ENCODE peak calls at places on chromosomes 12 and 14, in seven cellular contexts. P is CD8-positive, alpha-beta T cell; H is neuronal stem cell; R is tibial artery; U is heart left ventricle; E is adrenal gland; X is IMR-90. F is an unnamed sample.

GRCh38 chr14:87231336-87232026 is 761.5 kb downstream of the GALC start:
- DNase-seq in H (no peak), U (no peak), P (no peak), R (no peak), E (no peak), X (no peak), F (no peak)

GRCh38 chr14:85310491-85311272 is 219.3 kb upstream of the FLRT2 start:
- DNase-seq in H (no peak), E (no peak), U (no peak), P (no peak), R (no peak), X (no peak), F (no peak)

GRCh38 chr14:100738704-100739131 is 12.0 kb downstream of the DLK1 start:
- DNase-seq in X (no peak), P (no peak), E (no peak), R (peak; percentile 55), H (no peak), U (peak; percentile 23), F (no peak)

GRCh38 chr12:4441355-4442330 is 4.0 kb downstream of the FGF6 start:
- DNase-seq in E (no peak), P (no peak), R (no peak), X (no peak), H (no peak), U (no peak), F (no peak)

GRCh38 chr14:68219407-68219806 is 399.8 kb downstream of the RAD51B start:
- DNase-seq in H (no peak), R (no peak), E (no peak), X (no peak), P (no peak), U (no peak), F (no peak)

GRCh38 chr12:10557329-10557728 is 51.6 kb downstream of the EIF2S3B start:
- DNase-seq in H (no peak), E (no peak), R (no peak), P (no peak), U (no peak), X (no peak), F (no peak)

GRCh38 chr14:52730708-52731111 is 744 bp downstream of the STYX start:
- DNase-seq in R (no peak), X (no peak), U (no peak), P (no peak), H (no peak), E (no peak), F (no peak)

GRCh38 chr14:61598980-61599379 is 96.3 kb upstream of the HIF1A start:
- DNase-seq in P (no peak), H (no peak), E (no peak), X (no peak), R (no peak), U (no peak), F (no peak)

GRCh38 chr14:105155681-105156413 is 12.7 kb downstream of the JAG2 start:
- DNase-seq in E (no peak), U (peak; percentile 20), R (no peak), P (no peak), X (no peak), H (no peak), F (no peak)

GRCh38 chr12:77045183-77045582 is 20.2 kb downstream of the E2F7 start:
- DNase-seq in U (no peak), R (no peak), E (no peak), X (no peak), P (no peak), H (no peak), F (no peak)

GRCh38 chr12:13179159-13180074 is 17.1 kb upstream of the EMP1 start:
- DNase-seq in E (peak; percentile 23), R (no peak), P (peak; percentile 57), X (peak; percentile 37), U (no peak), H (no peak), F (peak; percentile 64)

GRCh38 chr12:1920971-1921370 is 2.5 kb upstream of the CACNA2D4 start:
- DNase-seq in P (no peak), H (no peak), U (no peak), R (peak; percentile 63), X (no peak), E (no peak), F (peak; percentile 31)

GRCh38 chr12:57147641-57147944 is 174 bp upstream of the LRP1-AS start:
- DNase-seq in P (no peak), R (no peak), E (no peak), X (peak; percentile 74), H (no peak), U (no peak), F (no peak)

GRCh38 chr14:92259613-92260357 is 63.2 kb upstream of the SLC24A4 start:
- DNase-seq in U (no peak), P (no peak), R (no peak), E (peak; percentile 18), X (no peak), H (no peak), F (no peak)

GRCh38 chr14:79011091-79011919 is 841.1 kb downstream of the NRXN3 start:
- DNase-seq in P (no peak), H (peak; percentile 57), E (no peak), X (peak; percentile 84), U (no peak), R (no peak), F (no peak)

GRCh38 chr14:34179723-34180122 is 228.8 kb upstream of the EGLN3 start:
- DNase-seq in X (no peak), R (no peak), P (no peak), U (no peak), E (no peak), H (no peak), F (peak; percentile 57)

DNA sequence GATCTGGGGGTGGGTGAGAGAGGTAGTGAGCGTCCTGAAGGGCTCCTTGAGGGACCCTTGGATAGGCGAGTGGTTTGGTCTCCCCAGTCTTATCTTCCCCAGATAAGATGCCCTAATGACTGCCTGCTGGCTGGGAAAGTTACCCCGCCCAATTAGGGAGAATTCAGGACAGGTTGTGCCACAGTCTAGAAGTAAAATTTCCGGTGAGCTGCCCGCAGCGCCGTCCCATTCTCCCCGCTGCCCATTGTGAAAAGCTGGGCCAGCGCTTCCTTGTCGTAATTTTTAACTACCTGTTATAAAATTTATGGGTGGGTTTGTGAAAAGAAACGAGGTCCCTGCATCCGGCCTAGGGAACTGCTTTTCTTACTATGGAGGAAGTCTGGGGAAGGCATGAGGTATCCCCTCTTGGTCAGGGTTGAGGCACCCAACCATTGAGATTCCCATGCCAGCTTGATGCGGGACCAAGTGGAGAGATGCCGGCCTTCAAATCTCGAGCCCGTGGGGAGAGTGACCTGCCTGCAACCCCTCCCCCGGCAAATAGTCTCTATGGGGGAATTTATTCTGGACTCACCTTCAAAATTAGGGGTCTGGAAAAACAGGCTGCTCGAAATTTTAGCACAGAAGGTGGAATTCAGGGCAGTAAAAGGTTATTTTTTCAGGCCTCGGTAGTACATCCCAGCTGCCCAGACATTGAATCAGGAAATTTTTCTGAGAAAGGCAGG is 6.6 kb downstream of the HOXC8 start:
- DNase-seq in E (no peak), H (no peak), R (no peak), X (no peak), P (no peak), U (no peak), F (no peak)
- H3K4me3 ChIP-seq in E (no peak overlapping the region), H (no peak overlapping the region), R (no peak overlapping the region), X (no peak overlapping the region), P (no peak overlapping the region), U (no peak overlapping the region), F (no peak overlapping the region)

DNA sequence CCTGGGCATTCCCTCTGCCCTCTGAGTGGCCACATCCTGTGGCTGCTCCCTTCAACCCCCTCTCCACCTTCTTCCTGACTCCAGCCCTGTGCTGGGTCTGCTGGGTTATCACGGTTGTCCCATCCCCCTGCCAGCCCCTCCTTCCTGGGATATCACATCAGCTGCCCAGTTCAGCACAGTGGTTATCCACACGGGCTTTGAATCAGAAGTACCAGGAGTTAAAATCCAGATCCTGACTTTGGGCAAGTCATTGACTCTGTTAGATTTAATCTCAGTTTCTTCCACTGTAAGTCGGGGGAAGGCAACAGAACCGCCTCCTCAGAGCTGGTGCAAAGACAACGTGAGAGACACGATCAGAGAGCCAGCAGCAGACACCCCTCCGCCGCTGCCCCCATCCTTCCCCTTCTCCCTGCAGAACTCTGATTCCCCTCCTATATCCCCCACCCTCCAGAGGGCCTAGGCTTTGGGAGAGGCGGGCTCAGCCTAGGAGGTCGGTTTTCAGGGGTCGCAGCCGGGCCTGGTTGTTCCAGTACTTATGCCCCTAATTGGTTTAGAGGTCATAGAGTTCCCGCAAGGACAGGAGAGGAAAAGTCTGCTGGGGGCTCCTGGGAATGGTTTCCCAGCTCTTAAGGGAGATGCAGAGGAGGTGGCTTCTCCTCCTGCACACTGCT is 42.5 kb downstream of the PRIMA1 start:
- DNase-seq in H (no peak), E (no peak), P (no peak), R (no peak), X (no peak), U (no peak), F (no peak)
- H3K27ac ChIP-seq in H (no peak overlapping the region), E (no peak overlapping the region), P (no peak overlapping the region), R (no peak overlapping the region), X (no peak overlapping the region), U (peak overlapping the region; percentile 31), F (no peak overlapping the region)

GRCh38 chr14:59961518-59962062 is 41.6 kb downstream of the LRRC9 start:
- DNase-seq in E (no peak), X (no peak), R (no peak), P (no peak), U (no peak), H (no peak), F (no peak)
- H3K4me1 ChIP-seq in E (no peaks in the 10 kb centered on the region), X (no peaks in the 10 kb centered on the region), R (no peaks in the 10 kb centered on the region), P (peaks cover 12% of the 10 kb centered on the region), U (no peaks in the 10 kb centered on the region), H (no peaks in the 10 kb centered on the region), F (no peaks in the 10 kb centered on the region)

GRCh38 chr12:55845785-55846496 is 3.2 kb upstream of the MMP19 start:
- DNase-seq in E (no peak), R (peak; percentile 62), U (peak; percentile 56), X (no peak), P (no peak), H (no peak), F (no peak)

GRCh38 chr12:55849616-55850015 is 6.9 kb upstream of the MMP19 start:
- DNase-seq in E (no peak), P (no peak), R (peak; percentile 45), H (no peak), X (no peak), U (no peak), F (no peak)

GRCh38 chr12:55847033-55847432 is 4.3 kb upstream of the MMP19 start:
- DNase-seq in E (peak; percentile 49), X (peak; percentile 83), U (peak; percentile 67), R (peak; percentile 77), P (no peak), H (no peak), F (no peak)

GRCh38 chr12:55845349-55845748 is 2.6 kb upstream of the MMP19 start:
- DNase-seq in P (no peak), H (no peak), R (peak; percentile 39), X (no peak), E (no peak), U (no peak), F (no peak)

DNA sequence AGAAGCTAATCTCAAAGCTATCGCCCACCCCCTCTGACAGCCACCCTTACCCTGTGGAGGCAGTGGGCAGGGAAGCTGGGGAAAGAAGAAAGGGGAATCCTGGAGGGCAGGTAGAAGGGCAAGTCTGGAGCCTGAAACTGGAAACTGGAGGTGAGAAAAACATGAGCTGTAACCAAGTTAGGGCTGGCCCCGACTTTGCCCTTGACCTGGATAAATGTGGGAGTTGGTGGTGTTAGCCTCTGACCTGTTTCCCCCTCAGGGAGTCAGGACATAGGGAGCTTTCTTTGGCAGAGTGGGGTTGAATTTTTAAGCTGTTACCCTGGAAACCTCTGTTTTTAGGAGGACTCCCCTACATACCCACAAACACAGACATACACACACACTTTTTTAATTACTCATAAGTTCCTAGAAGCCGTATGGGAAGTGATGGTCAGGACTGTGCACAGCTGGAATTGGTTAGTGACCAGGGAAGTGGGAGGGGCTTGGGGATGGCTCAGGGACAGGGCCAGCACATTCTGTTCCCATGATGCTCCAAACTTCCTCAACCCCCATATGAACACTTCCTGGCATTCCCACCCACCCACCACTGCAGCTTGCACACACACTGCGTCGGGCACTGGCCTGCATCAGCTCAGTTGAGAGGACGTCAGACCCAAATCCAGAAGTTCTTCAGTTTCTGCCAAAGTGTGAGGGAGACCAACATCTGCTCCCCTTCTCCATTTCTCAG is 5.0 kb upstream of the MMP19 start:
- DNase-seq in X (peak; percentile 100), P (no peak), U (peak; percentile 96), R (peak; percentile 94), H (no peak), E (peak; percentile 86), F (peak; percentile 66)
- H3K4me3 ChIP-seq in X (no peak overlapping the region), P (no peak overlapping the region), U (peak overlapping the region; percentile 32), R (peak overlapping the region; percentile 7), H (no peak overlapping the region), E (no peak overlapping the region), F (no peak overlapping the region)